ENCODE peak calls at places on chromosomes 4 and X, in five cellular contexts. D is heart left ventricle, G is A549, T is right lobe of liver, B is esophagus squamous epithelium. U is an unnamed sample. For H3K4me1, the result is how much of the 10 kb centered on the place peaks cover.

GRCh38 chr4:158316264-158316663 is 106.0 kb downstream of the TMEM144 start:
- DNase-seq in D (no peak), G (no peak), T (no peak), B (no peak), U (no peak)

GRCh38 chrX:131826572-131826971 is 196.5 kb upstream of the STK26 start:
- DNase-seq in D (no peak), G (no peak), T (no peak), B (no peak), U (no peak)

GRCh38 chr4:4260185-4260751 is 12.2 kb upstream of the TMEM128 start:
- DNase-seq in D (no peak), G (peak), T (no peak), B (no peak), U (no peak)

GRCh38 chrX:98523521-98523920 is 1639.8 kb downstream of the RPA4 start:
- DNase-seq in D (no peak), G (no peak), T (no peak), B (no peak), U (no peak)

GRCh38 chr4:113368056-113368455 is 318.6 kb downstream of the ANK2 start:
- DNase-seq in D (no peak), G (no peak), T (no peak), B (no peak), U (no peak)

GRCh38 chr4:155143512-155143911 is 64.9 kb upstream of the NPY2R start:
- DNase-seq in D (no peak), G (no peak), T (no peak), B (no peak), U (no peak)

GRCh38 chrX:134600714-134601113 is 57.6 kb downstream of the PLAC1 start:
- DNase-seq in D (no peak), G (no peak), T (no peak), B (no peak), U (no peak)

GRCh38 chrX:114584434-114584943 is 603 bp downstream of the HTR2C start:
- DNase-seq in D (no peak), G (no peak), T (no peak), B (no peak), U (no peak)

GRCh38 chrX:109886122-109886761 is 116.7 kb upstream of the TMEM164 start:
- DNase-seq in D (no peak), G (peak), T (no peak), B (no peak), U (no peak)

GRCh38 chr4:128155231-128155855 is 94.2 kb downstream of the LARP1B start:
- DNase-seq in D (peak), G (no peak), T (peak), B (no peak), U (no peak)

GRCh38 chr4:118981171-118981838 is 92.7 kb downstream of the SYNPO2 start:
- DNase-seq in D (no peak), G (no peak), T (no peak), B (no peak), U (no peak)

GRCh38 chr4:119000400-119000799 is 111.7 kb downstream of the SYNPO2 start:
- DNase-seq in D (peak), G (no peak), T (no peak), B (no peak), U (peak)

GRCh38 chr4:158411180-158411721 is 110.4 kb upstream of the RXFP1 start:
- DNase-seq in D (no peak), G (no peak), T (no peak), B (no peak), U (no peak)

GRCh38 chr4:6160536-6160935 is 39.8 kb downstream of the JAKMIP1 start:
- DNase-seq in D (no peak), G (no peak), T (no peak), B (no peak), U (no peak)

GRCh38 chr4:40140206-40140605 is 56.6 kb upstream of the RHOH start:
- DNase-seq in D (no peak), G (no peak), T (no peak), B (no peak), U (no peak)

GRCh38 chr4:1404573-1405248 is 1.5 kb downstream of the NKX1-1 start:
- DNase-seq in D (no peak), G (no peak), T (peak), B (no peak), U (no peak)

GRCh38 chr4:171203425-171203824 is 609.8 kb upstream of the GALNTL6 start:
- DNase-seq in D (no peak), G (no peak), T (no peak), B (no peak), U (no peak)

GRCh38 chr4:46390353-46391058 is 578 bp upstream of the GABRA2 start:
- DNase-seq in D (no peak), G (no peak), T (no peak), B (no peak), U (no peak)

GRCh38 chrX:153958605-153959004 is 13.0 kb downstream of the HCFC1 start:
- DNase-seq in D (no peak), G (no peak), T (no peak), B (no peak), U (no peak)

GRCh38 chr4:108159845-108160244 is 8.9 kb downstream of the LEF1 start:
- DNase-seq in D (no peak), G (no peak), T (no peak), B (no peak), U (no peak)

GRCh38 chr4:108160741-108161352 is 7.9 kb downstream of the LEF1 start:
- DNase-seq in D (no peak), G (no peak), T (no peak), B (no peak), U (no peak)

GRCh38 chr4:108156391-108156790 is 12.3 kb downstream of the LEF1 start:
- DNase-seq in D (no peak), G (no peak), T (no peak), B (no peak), U (no peak)

GRCh38 chr4:108155373-108155772 is 13.4 kb downstream of the LEF1 start:
- DNase-seq in D (no peak), G (no peak), T (no peak), B (no peak), U (no peak)

DNA sequence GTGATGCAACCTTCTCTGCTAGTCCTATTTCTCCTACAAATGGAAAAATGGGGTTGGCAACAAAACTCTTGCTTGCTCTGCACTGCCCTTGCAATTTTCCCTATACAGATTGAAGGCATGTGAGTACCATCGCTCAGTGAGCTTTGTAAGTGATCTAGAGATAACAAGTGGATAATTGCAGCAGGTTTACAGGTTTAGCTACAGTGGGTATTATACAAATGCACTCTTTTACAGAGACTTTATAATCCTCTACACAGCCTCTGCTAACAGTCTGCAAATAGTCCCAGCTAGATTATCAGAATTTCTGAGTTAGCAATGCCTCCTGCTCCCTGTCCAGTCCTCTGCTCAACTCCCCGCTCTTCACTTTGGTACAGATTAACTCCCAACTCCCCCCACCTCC is 11.1 kb downstream of the LEF1 start:
- DNase-seq in D (no peak), G (no peak), T (no peak), B (no peak), U (no peak)
- H3K4me1 ChIP-seq in D (under half), G (under half), T (under half), B (under half), U (under half)

DNA sequence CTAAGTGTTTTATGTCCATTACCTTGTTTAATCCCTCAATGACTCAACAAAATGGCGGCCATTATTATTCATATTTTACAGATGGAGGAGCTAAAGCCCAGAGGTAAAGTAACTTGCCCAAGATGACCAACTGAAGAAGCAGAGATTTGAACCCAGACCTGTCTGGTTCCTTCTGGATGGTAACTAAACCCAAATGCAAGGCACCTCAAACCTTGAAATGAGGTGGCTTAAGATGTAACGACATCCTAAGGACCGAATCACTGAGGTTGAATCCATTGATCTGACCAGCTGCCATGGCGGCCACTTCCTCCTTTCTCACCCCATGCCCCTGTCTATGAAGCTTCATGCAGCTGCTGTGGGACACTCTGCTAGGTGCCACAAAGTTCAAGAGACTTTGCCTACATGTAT is 932 bp downstream of the TLR10 start:
- DNase-seq in D (no peak), G (no peak), T (no peak), B (no peak), U (no peak)
- TF ChIP-seq POLR2A in D (no peak), G (no peak), T (no peak), B (no peak), U (no peak)

GRCh38 chr4:151567056-151567455 is 158.1 kb downstream of the FHIP1A start:
- DNase-seq in D (no peak), G (no peak), T (no peak), B (no peak), U (no peak)
- H3K4me1 ChIP-seq in D (under half), G (under half), T (under half), B (under half), U (under half)

GRCh38 chrX:129661369-129661768 is 6.6 kb upstream of the APLN start:
- DNase-seq in D (no peak), G (no peak), T (no peak), B (no peak), U (no peak)
- TF ChIP-seq POLR2A in D (no peak), G (no peak), T (no peak), B (no peak), U (no peak)

GRCh38 chr4:8283631-8284121 is 14.1 kb downstream of the HTRA3 start:
- DNase-seq in D (peak), G (no peak), T (peak), B (no peak), U (no peak)
- H3K4me1 ChIP-seq in D (under half), G (under half), T (under half), B (under half), U (under half)

GRCh38 chrX:72714471-72714916 is 388 bp upstream of the PHKA1 start:
- DNase-seq in D (peak), G (peak), T (peak), B (no peak), U (peak)
- TF ChIP-seq POLR2A in D (no peak), G (no peak), T (no peak), B (peak), U (peak)

DNA sequence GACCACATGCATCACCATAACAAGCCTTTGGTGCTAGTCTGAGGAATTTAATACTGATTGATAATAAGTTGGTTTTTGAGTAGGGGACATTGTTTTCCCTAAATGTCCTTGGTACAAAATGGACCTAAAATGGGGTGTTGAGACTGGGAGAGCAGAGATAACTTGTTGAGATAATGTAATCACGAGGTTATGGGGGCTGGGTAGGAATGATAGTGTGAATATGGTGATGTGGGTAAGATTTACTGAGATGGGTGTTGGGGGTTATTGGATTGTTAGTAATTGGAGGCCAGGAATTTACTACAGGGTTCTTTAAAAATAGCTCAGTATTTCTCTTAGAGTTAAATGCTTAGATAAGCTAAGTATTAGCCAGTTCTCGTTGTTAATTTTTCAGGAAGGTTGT is 3.9 kb downstream of the BMP2K start:
- DNase-seq in D (no peak), G (no peak), T (no peak), B (no peak), U (no peak)
- H3K4me1 ChIP-seq in D (under half), G (under half), T (under half), B (under half), U (half or more)